ENCODE peak calls at places on chromosomes 16 and 17, in five cellular contexts. S is foreskin fibroblast, O is fibroblast of lung, U is lung, Q is cardiac fibroblast. H is an unnamed sample.

GRCh38 chr17:78736526-78737079 is 45.5 kb downstream of the CYTH1 start:
- DNase-seq in U (peak), S (no peak), O (no peak), Q (no peak), H (peak)

GRCh38 chr17:40303706-40304450 is 5.1 kb upstream of the RARA start:
- DNase-seq in U (no peak), Q (peak), O (peak), S (peak), H (no peak)

GRCh38 chr16:11050954-11051353 is 106.6 kb downstream of the CLEC16A start:
- DNase-seq in U (no peak), Q (no peak), O (no peak), S (no peak), H (no peak)

GRCh38 chr17:78307887-78308633 is 51.8 kb downstream of the SOCS3 start:
- DNase-seq in Q (no peak), U (no peak), O (no peak), S (no peak), H (no peak)

GRCh38 chr17:13561606-13562270 is 40.0 kb downstream of the HS3ST3A1 start:
- DNase-seq in S (no peak), Q (no peak), U (no peak), O (no peak), H (no peak)

GRCh38 chr16:20675488-20676267 is 21.8 kb downstream of the ACSM1 start:
- DNase-seq in O (no peak), Q (peak), U (peak), S (no peak), H (no peak)

GRCh38 chr16:84563776-84564420 is 54.0 kb downstream of the COTL1 start:
- DNase-seq in O (no peak), S (no peak), U (no peak), Q (no peak), H (no peak)

GRCh38 chr17:55825213-55825612 is 74.4 kb downstream of the PCTP start:
- DNase-seq in S (peak), U (no peak), Q (peak), O (no peak), H (no peak)

GRCh38 chr16:77273815-77274214 is 74.6 kb downstream of the SYCE1L start:
- DNase-seq in U (no peak), O (peak), S (no peak), Q (peak), H (no peak)

GRCh38 chr17:3683054-3683511 is 12.9 kb downstream of the P2RX5 start:
- DNase-seq in Q (peak), O (no peak), S (peak), U (no peak), H (no peak)

GRCh38 chr16:7509919-7510705 is 177.5 kb downstream of the RBFOX1 start:
- DNase-seq in S (no peak), U (no peak), O (no peak), Q (no peak), H (no peak)
- H3K4me3 ChIP-seq in S (no peak), U (no peak), O (no peak), Q (no peak), H (no peak)

DNA sequence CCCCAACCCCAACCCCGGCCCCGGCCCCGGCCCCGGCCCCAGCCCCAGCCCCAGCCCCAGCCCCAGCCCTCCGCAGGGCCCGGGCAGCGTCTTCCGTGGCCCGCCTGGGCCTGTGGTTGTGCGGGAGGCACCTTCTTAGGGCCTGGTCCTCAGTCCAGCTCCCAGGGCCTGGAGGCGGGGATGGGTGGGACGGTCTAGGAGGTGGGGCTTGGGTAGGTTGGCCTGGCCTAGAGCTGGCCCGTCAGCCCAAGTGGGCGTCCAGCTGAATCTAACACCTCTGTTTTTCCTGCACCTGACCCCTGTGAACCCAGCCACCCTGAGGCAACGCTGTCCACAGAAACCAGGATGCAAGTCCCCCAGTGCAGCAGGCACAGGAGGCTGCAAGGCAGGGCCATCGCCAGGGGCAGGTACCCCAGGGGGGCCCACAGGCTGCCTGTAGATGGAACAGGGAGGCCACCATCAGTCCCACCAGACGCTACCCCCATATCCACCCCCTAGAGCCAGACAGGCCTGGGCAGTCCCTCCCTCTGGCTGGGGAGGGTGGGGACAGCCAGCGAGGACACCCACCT is 8.8 kb downstream of the MSLN start:
- DNase-seq in U (no peak), Q (no peak), S (no peak), O (no peak), H (no peak)
- H3K4me3 ChIP-seq in U (no peak), Q (no peak), S (no peak), O (no peak), H (no peak)

GRCh38 chr16:89103156-89103555 is 9.5 kb downstream of the ACSF3 start:
- DNase-seq in O (no peak), S (no peak), U (no peak), Q (no peak), H (no peak)
- H3K4me3 ChIP-seq in O (no peak), S (no peak), U (no peak), Q (no peak), H (no peak)

GRCh38 chr17:68133370-68134045 is 98.0 kb downstream of the KPNA2 start:
- DNase-seq in U (no peak), S (no peak), O (no peak), Q (no peak), H (no peak)

GRCh38 chr17:68122587-68122986 is 87.1 kb downstream of the KPNA2 start:
- DNase-seq in U (no peak), S (no peak), O (no peak), Q (no peak), H (no peak)

GRCh38 chr17:68131456-68131855 is 95.9 kb downstream of the KPNA2 start:
- DNase-seq in U (no peak), O (no peak), S (no peak), Q (no peak), H (no peak)

GRCh38 chr17:68125471-68125870 is 89.9 kb downstream of the KPNA2 start:
- DNase-seq in S (no peak), O (no peak), Q (no peak), U (no peak), H (no peak)

DNA sequence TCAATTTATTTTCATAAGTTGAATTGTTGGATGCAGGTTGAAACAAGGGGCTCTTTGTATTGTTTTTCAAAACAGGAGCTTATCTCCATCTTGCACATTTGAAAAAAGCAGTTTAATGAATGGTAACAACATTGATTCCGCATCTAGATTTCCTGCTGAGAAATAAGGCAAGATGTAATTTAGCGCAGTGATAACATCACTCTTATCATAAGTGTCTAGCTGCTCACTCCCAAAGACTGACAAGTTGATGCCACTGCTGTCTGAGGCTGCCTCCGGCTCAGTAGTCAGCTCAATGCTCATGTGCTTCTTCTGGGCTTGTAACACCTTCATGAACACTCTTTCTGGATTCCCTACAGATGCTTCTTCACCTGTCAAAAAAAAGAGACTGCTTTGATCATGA is 92.4 kb downstream of the KPNA2 start:
- DNase-seq in Q (no peak), U (no peak), O (no peak), S (no peak), H (no peak)
- H3K4me3 ChIP-seq in Q (no peak), U (no peak), O (no peak), S (no peak), H (no peak)

GRCh38 chr16:66408181-66409048 is 18.7 kb upstream of the BEAN1 start:
- DNase-seq in Q (peak), U (no peak), O (peak), S (peak), H (no peak)
- H3K4me3 ChIP-seq in Q (peak), U (no peak), O (no peak), S (no peak), H (peak)

GRCh38 chr17:63196772-63197335 is 230.8 kb downstream of the TANC2 start:
- DNase-seq in O (no peak), S (no peak), Q (no peak), U (no peak), H (no peak)
- H3K4me3 ChIP-seq in O (no peak), S (no peak), Q (no peak), U (no peak), H (no peak)

H was measured in heart right ventricle.